ENCODE peak calls at places on chromosomes 13 and 19, in ten cellular contexts. U, H, Z, G, R, L, M, P, D and I are unnamed samples.

GRCh38 chr13:76939215-76939614 is 9.1 kb upstream of the ACOD1 start:
- DNase-seq in P (no peak), U (no peak), Z (no peak), G (no peak), D (no peak), H (no peak), R (no peak), L (no peak), M (no peak), I (peak)

GRCh38 chr19:12721656-12722565 is 1.8 kb downstream of the TNPO2 start:
- DNase-seq in G (no peak), D (peak), P (no peak), H (no peak), U (peak), M (peak), R (no peak), L (peak), Z (peak), I (peak)

GRCh38 chr13:102569488-102569887 is 27.3 kb upstream of the TPP2 start:
- DNase-seq in L (no peak), D (peak), H (no peak), P (no peak), R (peak), Z (no peak), U (no peak), M (no peak), G (no peak), I (peak)

GRCh38 chr13:40152145-40152544 is 496.7 kb downstream of the COG6 start:
- DNase-seq in R (peak), U (no peak), M (no peak), G (peak), P (no peak), Z (no peak), D (peak), H (peak), L (no peak), I (peak)

GRCh38 chr13:110921209-110921608 is 6.3 kb upstream of the ANKRD10 start:
- DNase-seq in H (no peak), G (no peak), Z (no peak), L (no peak), D (no peak), U (no peak), R (no peak), P (no peak), M (no peak), I (no peak)

GRCh38 chr19:56476671-56477428 is at the start of gene ZNF667:
- DNase-seq in Z (peak), D (peak), P (peak), R (no peak), H (no peak), M (no peak), U (no peak), G (peak), L (peak), I (peak)

GRCh38 chr13:33099860-33100259 is 83.6 kb downstream of the KL start:
- DNase-seq in U (no peak), L (no peak), Z (no peak), D (no peak), M (no peak), H (no peak), G (no peak), R (no peak), P (no peak), I (no peak)

GRCh38 chr19:12733369-12733896 is 1.1 kb downstream of the TRIR start:
- DNase-seq in U (no peak), D (peak), R (no peak), P (no peak), M (peak), G (no peak), H (no peak), Z (peak), L (no peak), I (peak)

GRCh38 chr19:19884583-19884982 is 16.2 kb upstream of the ZNF93 start:
- DNase-seq in M (no peak), U (no peak), Z (no peak), H (no peak), L (no peak), P (no peak), R (no peak), G (no peak), D (no peak), I (no peak)

GRCh38 chr19:13842294-13843103 is 34.4 kb upstream of the NANOS3 start:
- DNase-seq in H (no peak), U (peak), G (no peak), R (no peak), L (peak), P (no peak), D (peak), Z (peak), M (peak), I (peak)

GRCh38 chr19:13839193-13839937 is 37.6 kb upstream of the NANOS3 start:
- DNase-seq in P (no peak), L (peak), H (no peak), R (no peak), D (peak), G (no peak), Z (peak), U (peak), M (peak), I (peak)

GRCh38 chr19:13839938-13840750 is 36.8 kb upstream of the NANOS3 start:
- DNase-seq in H (no peak), G (no peak), Z (peak), M (peak), D (peak), R (no peak), U (peak), L (peak), P (no peak), I (peak)

GRCh38 chr19:13841339-13842293 is 35.3 kb upstream of the NANOS3 start:
- DNase-seq in M (no peak), D (no peak), L (peak), Z (peak), U (peak), P (no peak), G (no peak), R (no peak), H (no peak), I (peak)

GRCh38 chr19:13840751-13841338 is 36.1 kb upstream of the NANOS3 start:
- DNase-seq in Z (no peak), U (no peak), D (no peak), P (no peak), H (no peak), G (no peak), R (no peak), M (no peak), L (no peak), I (no peak)
- H3K4me3 ChIP-seq in Z (peak), U (peak), D (peak), P (peak), H (peak), G (peak), R (peak), M (peak), L (no peak), I (peak)

DNA sequence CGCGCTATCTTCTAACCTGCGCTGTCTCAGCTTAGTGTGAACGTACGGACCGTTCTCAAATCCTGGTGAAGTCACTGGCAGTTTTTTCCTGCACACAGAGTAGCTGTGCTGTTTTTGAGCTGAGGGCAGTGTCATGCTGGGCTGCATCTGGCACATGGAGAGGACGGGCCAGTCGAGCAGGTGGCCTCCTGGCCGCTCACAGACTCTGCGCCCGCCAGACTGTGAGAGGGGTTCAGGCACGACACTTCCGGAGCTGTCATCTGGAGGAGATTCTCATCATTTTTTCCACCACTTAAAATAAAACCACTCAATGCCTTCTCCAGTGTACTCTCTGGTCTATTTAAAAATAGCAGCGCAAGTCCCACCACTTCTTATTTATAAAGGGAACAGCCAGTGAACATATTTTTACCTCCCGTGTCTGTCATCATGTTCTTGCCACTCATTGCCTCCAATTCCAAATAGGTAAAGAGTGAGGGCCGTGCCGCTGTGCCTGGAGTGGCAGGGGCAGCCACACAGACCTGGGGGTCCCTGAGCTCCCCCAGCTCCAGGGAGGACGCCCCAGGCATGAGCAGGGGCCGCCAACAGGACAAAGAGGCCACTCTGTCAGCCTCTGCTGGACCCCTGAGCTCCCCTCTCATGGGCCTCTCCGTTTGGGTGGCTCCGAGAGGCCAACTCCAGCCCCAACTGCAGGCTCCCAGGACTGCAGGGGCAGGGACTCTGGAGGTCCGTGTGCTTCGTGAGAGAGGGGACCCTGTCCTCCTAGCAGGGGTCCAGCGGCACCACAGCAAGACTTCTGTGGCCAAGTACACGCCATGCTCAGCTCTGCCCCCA is 36.9 kb upstream of the GRTP1 start:
- DNase-seq in R (no peak), H (no peak), D (no peak), M (no peak), L (no peak), P (peak), G (no peak), Z (no peak), U (peak), I (peak)
- H3K4me3 ChIP-seq in R (no peak), H (no peak), D (no peak), M (no peak), L (no peak), P (no peak), G (no peak), Z (no peak), U (no peak), I (no peak)

GRCh38 chr19:45632468-45633196 is 6.6 kb downstream of the EML2 start:
- DNase-seq in G (peak), R (peak), P (no peak), L (peak), H (peak), Z (peak), M (no peak), D (peak), U (peak), I (peak)
- H3K4me3 ChIP-seq in G (no peak), R (no peak), P (no peak), L (no peak), H (no peak), Z (no peak), M (no peak), D (no peak), U (no peak), I (no peak)

GRCh38 chr19:7554990-7555864 is 19.7 kb downstream of the PNPLA6 start:
- DNase-seq in U (no peak), R (no peak), G (no peak), D (no peak), L (no peak), Z (peak), P (no peak), H (no peak), M (no peak), I (no peak)
- H3K4me3 ChIP-seq in U (no peak), R (no peak), G (no peak), D (no peak), L (no peak), Z (no peak), P (no peak), H (no peak), M (no peak), I (no peak)

DNA sequence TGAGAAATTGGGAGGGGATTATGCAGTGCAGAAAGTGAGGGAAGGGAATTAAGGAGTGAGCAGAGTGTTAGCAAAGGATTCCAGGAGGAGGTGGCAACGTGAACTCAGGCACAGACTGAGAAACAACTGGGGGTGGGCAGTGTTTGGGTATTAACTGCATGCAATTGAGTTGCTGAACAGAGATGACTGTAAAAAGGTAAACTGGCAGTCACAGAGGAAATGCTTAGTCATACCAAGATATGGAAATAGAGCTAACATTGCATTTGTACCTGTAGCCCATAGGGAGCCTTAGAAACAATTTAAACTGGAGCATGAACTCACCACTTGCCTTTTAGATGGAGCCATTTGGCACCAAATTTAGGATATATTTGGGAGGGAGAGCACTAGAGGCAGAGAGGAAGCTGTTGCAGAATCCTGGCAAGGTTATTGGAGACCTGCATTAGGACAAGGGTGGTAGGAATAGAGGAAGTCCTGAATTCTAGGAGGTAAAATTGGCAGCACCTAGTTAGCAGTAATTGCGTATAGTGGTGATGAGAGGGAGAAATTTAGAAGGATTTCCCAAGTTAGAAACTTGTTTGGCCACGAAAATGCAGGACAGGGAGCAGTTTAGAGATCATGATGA is 100.6 kb upstream of the FRY start:
- DNase-seq in G (no peak), R (no peak), P (no peak), D (no peak), Z (no peak), U (no peak), L (no peak), H (no peak), M (no peak), I (no peak)
- H3K4me3 ChIP-seq in G (no peak), R (no peak), P (no peak), D (no peak), Z (no peak), U (no peak), L (no peak), H (no peak), M (no peak), I (no peak)

DNA sequence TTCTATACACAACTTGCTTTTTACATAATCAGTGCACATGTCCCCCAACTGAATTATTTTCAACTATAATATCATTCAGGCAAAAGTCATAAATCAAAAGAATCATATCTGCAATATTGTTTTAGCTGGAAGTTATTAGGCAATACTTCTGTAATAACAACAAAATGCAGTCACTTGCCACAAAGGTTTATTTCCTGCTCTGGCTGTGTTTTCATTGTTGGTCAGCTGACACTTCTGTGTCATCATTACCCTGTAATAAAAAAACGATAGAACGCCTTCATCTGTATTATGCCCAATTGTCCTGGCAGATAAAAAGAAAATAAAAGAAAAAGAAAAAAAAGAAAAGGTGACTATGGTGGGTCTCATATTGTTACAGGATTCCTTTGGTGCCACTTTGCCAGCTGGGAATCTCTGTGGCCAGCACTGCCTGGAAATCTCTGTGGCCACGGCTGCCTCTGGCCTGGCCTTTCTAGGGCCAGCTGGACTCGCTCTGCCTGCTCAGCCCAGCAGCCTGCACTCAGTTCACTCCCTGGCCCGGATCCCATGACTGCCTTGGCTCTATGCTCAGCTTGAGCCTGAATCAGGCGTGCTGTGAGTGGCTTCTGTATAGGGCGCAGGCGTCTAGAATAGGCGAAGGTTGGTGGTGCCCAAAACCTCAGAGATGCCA is 1227.3 kb downstream of the SLITRK1 start:
- DNase-seq in U (peak), D (peak), M (no peak), G (no peak), L (peak), R (peak), Z (no peak), P (no peak), H (peak), I (peak)
- H3K4me3 ChIP-seq in U (no peak), D (no peak), M (no peak), G (no peak), L (no peak), R (no peak), Z (no peak), P (no peak), H (no peak), I (no peak)

DNA sequence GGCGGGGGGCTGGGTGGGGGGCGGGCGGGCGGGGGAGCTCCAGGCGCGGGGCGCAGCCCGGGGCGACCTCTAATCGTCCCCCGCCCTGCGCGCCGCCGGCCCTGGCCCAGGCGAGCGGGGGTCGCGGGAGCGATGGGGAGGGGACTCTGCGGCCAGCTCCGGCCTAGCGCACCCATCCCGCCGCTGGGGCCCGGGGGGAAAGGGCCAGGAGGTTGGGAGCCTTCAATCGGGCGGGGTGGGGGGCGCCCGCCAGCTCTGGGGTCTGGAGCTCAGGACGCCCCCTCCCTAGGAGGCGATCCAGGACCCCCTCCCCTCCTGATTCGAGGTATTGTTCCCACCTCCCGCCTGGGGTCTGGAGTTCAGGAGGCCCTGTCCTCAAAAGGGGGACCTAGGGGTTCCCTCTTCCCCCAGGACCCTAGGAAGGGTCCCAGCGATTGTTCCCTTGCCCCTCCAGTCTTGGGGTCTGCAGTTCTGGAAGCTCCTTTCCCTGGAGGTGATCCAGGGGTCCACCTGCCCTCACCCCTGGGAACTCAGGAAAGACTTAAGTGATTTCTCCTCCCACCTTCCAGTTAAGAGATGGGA is 469 bp downstream of the ZNF358 start:
- DNase-seq in R (no peak), L (peak), P (no peak), U (no peak), Z (no peak), D (no peak), G (no peak), H (no peak), M (no peak), I (no peak)
- H3K4me3 ChIP-seq in R (peak), L (peak), P (peak), U (peak), Z (peak), D (peak), G (peak), H (peak), M (peak), I (peak)

GRCh38 chr19:48899781-48900476 is at the start of gene NUCB1:
- DNase-seq in D (peak), R (peak), L (peak), H (peak), P (peak), M (peak), Z (peak), U (peak), G (peak), I (peak)

GRCh38 chr19:48896191-48896720 is 2.3 kb downstream of the TULP2 start:
- DNase-seq in P (peak), D (no peak), H (no peak), L (peak), M (peak), R (no peak), U (peak), G (no peak), Z (peak), I (peak)

GRCh38 chr19:48890551-48890950 is 8.0 kb downstream of the TULP2 start:
- DNase-seq in G (no peak), M (no peak), H (no peak), L (no peak), D (no peak), U (no peak), Z (no peak), R (no peak), P (no peak), I (no peak)

GRCh38 chr19:48897181-48897580 is 1.4 kb downstream of the TULP2 start:
- DNase-seq in H (no peak), R (no peak), Z (no peak), L (no peak), M (no peak), P (no peak), U (no peak), D (no peak), G (no peak), I (no peak)

DNA sequence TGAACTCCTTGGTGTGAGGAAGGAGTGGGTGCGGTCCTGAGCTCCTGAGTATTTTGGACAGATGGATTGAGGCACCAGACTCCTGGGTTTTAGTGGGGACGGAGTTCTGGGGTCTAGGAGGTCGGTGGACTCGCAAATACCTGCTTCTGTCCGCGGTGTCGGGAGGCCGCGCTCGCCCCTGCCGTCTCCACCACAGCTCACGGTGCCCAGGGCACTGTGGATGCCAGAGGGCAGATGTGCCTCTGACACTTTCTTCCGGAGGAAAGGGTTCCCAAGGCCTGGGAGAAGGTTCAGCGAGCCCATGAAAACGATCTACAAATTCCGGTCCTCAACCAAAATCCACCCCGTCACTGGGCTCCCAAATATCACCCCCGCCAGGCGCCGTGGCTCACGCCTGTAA is 3.3 kb downstream of the TULP2 start:
- DNase-seq in U (no peak), G (no peak), L (no peak), P (no peak), H (no peak), R (no peak), D (no peak), Z (no peak), M (no peak), I (no peak)
- H3K4me3 ChIP-seq in U (no peak), G (no peak), L (no peak), P (no peak), H (no peak), R (no peak), D (no peak), Z (no peak), M (no peak), I (no peak)

GRCh38 chr19:40802300-40803169 is 3.5 kb downstream of the EGLN2 start:
- DNase-seq in Z (peak), U (peak), G (no peak), P (no peak), H (no peak), R (no peak), L (peak), D (no peak), M (peak), I (no peak)

GRCh38 chr19:40799558-40800338 is 757 bp downstream of the EGLN2 start:
- DNase-seq in H (no peak), L (peak), P (no peak), D (no peak), Z (peak), G (no peak), R (no peak), U (peak), M (peak), I (no peak)

GRCh38 chr19:40801449-40802299 is 2.7 kb downstream of the EGLN2 start:
- DNase-seq in L (no peak), U (no peak), R (no peak), D (no peak), M (no peak), H (no peak), P (no peak), Z (no peak), G (no peak), I (no peak)

GRCh38 chr19:40800339-40800996 is 1.5 kb downstream of the EGLN2 start:
- DNase-seq in Z (no peak), P (no peak), R (no peak), G (no peak), U (no peak), H (no peak), M (no peak), D (no peak), L (peak), I (no peak)

DNA sequence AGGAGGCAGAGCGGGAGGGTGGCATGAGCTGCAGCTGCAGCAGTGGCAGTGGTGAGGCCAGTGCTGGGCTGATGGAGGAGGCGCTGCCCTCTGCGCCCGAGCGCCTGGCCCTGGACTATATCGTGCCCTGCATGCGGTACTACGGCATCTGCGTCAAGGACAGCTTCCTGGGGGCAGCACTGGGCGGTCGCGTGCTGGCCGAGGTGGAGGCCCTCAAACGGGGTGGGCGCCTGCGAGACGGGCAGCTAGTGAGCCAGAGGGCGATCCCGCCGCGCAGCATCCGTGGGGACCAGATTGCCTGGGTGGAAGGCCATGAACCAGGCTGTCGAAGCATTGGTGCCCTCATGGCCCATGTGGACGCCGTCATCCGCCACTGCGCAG is 2.0 kb downstream of the EGLN2 start:
- DNase-seq in H (no peak), L (no peak), Z (no peak), U (no peak), P (no peak), D (no peak), R (no peak), M (no peak), G (no peak), I (no peak)
- H3K4me3 ChIP-seq in H (peak), L (no peak), Z (no peak), U (no peak), P (peak), D (peak), R (peak), M (peak), G (peak), I (peak)